ENCODE peak calls at places on chromosomes 2 and 18, in four cellular contexts. E is prostate gland, U is AG04449, D is fibroblast of the aortic adventitia. R is an unnamed sample.

GRCh38 chr2:42314892-42315468 is 46.0 kb downstream of the COX7A2L start:
- DNase-seq in D (peak; percentile 94), U (peak; percentile 87), E (no peak), R (no peak)

GRCh38 chr2:222993920-222994650 is 57.9 kb upstream of the KCNE4 start:
- DNase-seq in E (peak; percentile 43), U (peak; percentile 94), D (peak; percentile 99), R (peak; percentile 88)

GRCh38 chr2:64295326-64296149 is 151.3 kb upstream of the PELI1 start:
- DNase-seq in E (no peak), D (no peak), U (no peak), R (no peak)

GRCh38 chr2:199841409-199841808 is 9.6 kb downstream of the FTCDNL1 start:
- DNase-seq in E (no peak), U (no peak), D (no peak), R (no peak)

GRCh38 chr2:212940816-212941215 is 210.6 kb downstream of the IKZF2 start:
- DNase-seq in D (peak; percentile 55), E (peak; percentile 68), U (no peak), R (peak; percentile 94)

GRCh38 chr18:69689081-69689759 is 258.5 kb downstream of the CD226 start:
- DNase-seq in U (no peak), E (no peak), D (peak; percentile 47), R (no peak)

GRCh38 chr2:187126247-187127005 is 277.5 kb upstream of the ZSWIM2 start:
- DNase-seq in D (no peak), E (no peak), U (no peak), R (no peak)

GRCh38 chr2:208335-208734 is 55.5 kb downstream of the SH3YL1 start:
- DNase-seq in U (no peak), D (no peak), E (no peak), R (no peak)

GRCh38 chr2:127313359-127313758 is 19.4 kb upstream of the ERCC3 start:
- DNase-seq in E (no peak), D (no peak), U (no peak), R (no peak)

GRCh38 chr2:84494070-84494469 is 22.2 kb upstream of the DNAH6 start:
- DNase-seq in U (no peak), E (no peak), D (no peak), R (no peak)

GRCh38 chr2:233489666-233490065 is 76.9 kb downstream of the USP40 start:
- DNase-seq in D (peak; percentile 54), E (no peak), U (no peak), R (no peak)

GRCh38 chr2:12855508-12855907 is 138.8 kb downstream of the TRIB2 start:
- DNase-seq in E (no peak), D (no peak), U (no peak), R (no peak)

GRCh38 chr2:108535380-108535677 is 1.1 kb downstream of the LIMS1 start:
- DNase-seq in U (no peak), E (no peak), D (no peak), R (no peak)

GRCh38 chr18:907880-908512 is 3.3 kb downstream of the ADCYAP1 start:
- DNase-seq in E (no peak), D (no peak), U (no peak), R (no peak)

GRCh38 chr2:70887550-70888229 is 48.0 kb upstream of the ATP6V1B1 start:
- DNase-seq in U (no peak), E (no peak), D (no peak), R (no peak)

GRCh38 chr18:10948421-10948820 is 200.9 kb downstream of the PIEZO2 start:
- DNase-seq in U (no peak), E (no peak), D (no peak), R (no peak)

GRCh38 chr18:57353940-57354461 is 1.6 kb downstream of the ST8SIA3 start:
- DNase-seq in D (peak; percentile 29), E (no peak), U (no peak), R (no peak)

GRCh38 chr2:98571796-98572195 is 36.5 kb downstream of the COA5 start:
- DNase-seq in E (no peak), U (no peak), D (no peak), R (no peak)

GRCh38 chr2:144507441-144508161 is 12.3 kb downstream of the ZEB2 start:
- DNase-seq in U (no peak), E (no peak), D (peak; percentile 39), R (no peak)

GRCh38 chr2:144510206-144510991 is 9.5 kb downstream of the ZEB2 start:
- DNase-seq in U (no peak), D (peak; percentile 50), E (no peak), R (no peak)

GRCh38 chr2:144509548-144510205 is 10.2 kb downstream of the ZEB2 start:
- DNase-seq in E (no peak), U (no peak), D (peak; percentile 49), R (no peak)

GRCh38 chr2:144509001-144509545 is 10.8 kb downstream of the ZEB2 start:
- DNase-seq in U (no peak), D (peak; percentile 33), E (no peak), R (no peak)

DNA sequence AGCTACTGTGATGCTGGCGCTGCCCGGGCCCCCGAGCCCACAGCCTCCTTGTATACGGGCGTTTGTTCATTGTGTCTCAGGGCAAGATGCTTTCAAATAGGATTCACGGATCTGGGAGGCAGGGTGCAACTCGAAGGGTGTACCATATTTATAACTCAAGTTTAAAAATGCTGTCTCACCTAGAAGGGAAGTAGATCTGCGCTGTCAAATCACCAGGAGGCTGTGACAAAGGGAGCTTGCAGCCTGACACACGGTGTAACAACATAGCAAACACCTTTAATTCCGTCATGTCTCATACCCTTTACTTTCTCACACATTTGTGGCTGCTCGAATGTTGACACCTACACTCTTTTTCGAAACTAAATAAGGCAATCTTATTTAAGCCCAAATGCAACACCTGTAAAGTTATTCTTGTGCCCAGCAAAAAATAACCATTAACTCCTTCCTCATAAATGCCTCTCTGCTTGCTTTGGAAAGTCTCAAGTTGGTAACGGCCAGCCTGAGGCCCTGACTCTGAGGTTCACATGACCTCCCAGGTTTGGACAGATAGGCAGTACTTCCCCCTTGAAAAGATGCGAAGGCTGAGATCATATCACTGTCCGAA is 11.7 kb downstream of the ZEB2 start:
- DNase-seq in E (no peak), D (peak; percentile 37), U (no peak), R (no peak)
- H3K4me3 ChIP-seq in E (no peak overlapping the region), D (peak overlapping the region; percentile 26), U (peak overlapping the region; percentile 9), R (no peak overlapping the region)

GRCh38 chr2:133568172-133568571 is at the start of gene NCKAP5:
- DNase-seq in U (no peak), E (peak; percentile 44), D (peak; percentile 59), R (no peak)
- H3K4me3 ChIP-seq in U (peak within 1 kb of the TSS; percentile 52), E (peak within 1 kb of the TSS; percentile 6), D (peak within 1 kb of the TSS; percentile 40), R (peak within 1 kb of the TSS; percentile 32)

GRCh38 chr2:218881744-218882462 is 1.3 kb downstream of the WNT10A start:
- DNase-seq in U (no peak), D (no peak), E (no peak), R (no peak)

GRCh38 chr2:218878486-218878885 is 2.2 kb upstream of the WNT10A start:
- DNase-seq in D (no peak), E (no peak), U (no peak), R (no peak)

GRCh38 chr2:218880749-218881594 is at the start of gene WNT10A:
- DNase-seq in U (no peak), E (no peak), D (no peak), R (no peak)

GRCh38 chr2:218878941-218879761 is 1.5 kb upstream of the WNT10A start:
- DNase-seq in U (no peak), E (no peak), D (no peak), R (no peak)

DNA sequence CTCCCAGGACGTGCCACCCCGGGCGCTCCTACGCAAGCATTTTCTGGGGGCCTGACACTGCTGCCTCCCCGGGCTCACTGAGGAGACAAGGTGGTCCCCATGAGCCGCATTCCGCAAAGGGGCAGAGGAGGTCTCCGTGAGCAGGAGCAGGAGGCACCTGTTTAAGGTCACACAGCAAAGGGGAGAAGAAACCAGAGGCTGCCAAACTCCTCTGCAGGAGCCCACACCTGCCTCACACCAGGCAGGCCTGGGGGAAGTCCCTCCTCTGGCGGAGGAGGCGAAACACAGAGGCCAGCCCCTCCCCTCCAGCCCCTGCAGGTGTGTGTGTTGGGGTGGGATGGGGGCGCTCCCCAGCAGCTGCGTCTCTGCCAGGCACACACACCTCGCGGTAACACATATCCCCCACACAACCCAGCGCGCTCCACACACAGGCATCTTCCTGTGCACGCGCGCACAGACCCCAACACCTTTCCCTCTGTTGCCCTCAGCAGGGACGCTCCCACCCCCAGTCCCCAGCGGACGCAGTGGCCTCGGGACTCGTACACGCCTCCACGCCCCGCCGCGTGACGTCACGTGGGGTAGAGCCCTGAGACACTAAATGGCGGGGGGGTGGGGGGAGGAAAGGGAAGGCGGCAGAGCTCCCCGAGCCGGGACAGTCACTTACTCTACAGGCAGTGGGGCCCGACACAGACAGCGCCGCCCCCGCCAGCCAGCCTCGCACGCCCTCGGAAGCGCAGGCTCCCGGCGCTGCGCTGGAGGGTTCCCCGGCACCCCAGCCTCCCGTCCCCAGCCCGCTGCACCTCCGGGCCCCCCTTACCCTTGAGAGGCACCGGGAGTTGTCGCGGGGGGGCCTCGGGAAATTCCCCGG is 537 bp upstream of the WNT10A start:
- DNase-seq in U (no peak), D (no peak), E (no peak), R (no peak)
- H3K4me3 ChIP-seq in U (no peak overlapping the region), D (no peak overlapping the region), E (peak overlapping the region; percentile 27), R (no peak overlapping the region)

GRCh38 chr18:55406374-55407045 is 181.5 kb downstream of the TCF4 start:
- DNase-seq in E (no peak), U (no peak), D (no peak), R (no peak)
- H3K4me3 ChIP-seq in E (peak overlapping the region; percentile 6), U (no peak overlapping the region), D (no peak overlapping the region), R (no peak overlapping the region)

GRCh38 chr2:236570081-236570979 is 705 bp downstream of the ACKR3 start:
- DNase-seq in U (no peak), E (no peak), D (no peak), R (no peak)

GRCh38 chr2:236571161-236571560 is 1.5 kb downstream of the ACKR3 start:
- DNase-seq in E (no peak), D (no peak), U (no peak), R (no peak)

GRCh38 chr2:236568922-236569592 is 568 bp upstream of the ACKR3 start:
- DNase-seq in U (no peak), D (no peak), E (no peak), R (no peak)

GRCh38 chr2:236568068-236568921 is 1.3 kb upstream of the ACKR3 start:
- DNase-seq in E (no peak), D (no peak), U (no peak), R (no peak)

DNA sequence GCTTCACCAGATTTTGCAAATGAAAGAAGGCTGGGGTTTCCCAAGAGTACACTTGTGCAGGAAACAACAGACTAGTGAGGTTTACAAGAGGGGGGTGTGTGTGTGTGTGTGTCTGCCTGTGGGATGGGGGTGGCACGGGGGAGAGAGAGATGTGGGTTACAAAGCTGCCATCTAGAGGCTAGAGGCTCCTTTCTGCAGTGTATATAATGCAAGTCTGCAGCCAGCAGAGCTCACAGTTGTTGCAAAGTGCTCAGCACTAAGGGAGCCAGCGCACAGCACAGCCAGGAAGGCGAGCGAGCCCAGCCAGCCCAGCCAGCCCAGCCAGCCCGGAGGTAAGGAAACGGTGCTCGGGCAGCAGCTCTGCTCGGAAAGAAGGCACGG is at the start of gene ACKR3:
- DNase-seq in U (peak; percentile 36), E (peak; percentile 78), D (peak; percentile 93), R (no peak)
- H3K4me3 ChIP-seq in U (peak within 1 kb of the TSS; percentile 39), E (peak within 1 kb of the TSS; percentile 4), D (peak within 1 kb of the TSS; percentile 67), R (peak within 1 kb of the TSS; percentile 34)